ENCODE peak calls at places on chromosomes 11 and 22, in seven cellular contexts. N is stimulated activated CD4-positive, alpha-beta T cell treated with anti-CD3 and anti-CD28 coated beads, Interleukin-2, amount 100 ng/mL, for 48 hours; C is Calu3; Y is fibroblast of gingiva; M is heart right ventricle; Q is fibroblast of lung; D is memory B cell. I is an unnamed sample.

GRCh38 chr11:33664166-33664565 is 36.5 kb downstream of the C11orf91 start:
- DNase-seq in Q (no peak), C (no peak), N (no peak), D (no peak), M (no peak), Y (no peak), I (no peak)

GRCh38 chr11:130122141-130122575 is 37.4 kb upstream of the ST14 start:
- DNase-seq in Q (no peak), Y (no peak), D (no peak), M (no peak), C (no peak), N (peak), I (no peak)

GRCh38 chr11:86416494-86416893 is 41.8 kb downstream of the CCDC81 start:
- DNase-seq in Q (no peak), N (no peak), D (no peak), C (no peak), M (no peak), Y (no peak), I (no peak)

GRCh38 chr11:3747704-3748103 is 49.6 kb downstream of the NUP98 start:
- DNase-seq in C (no peak), D (no peak), N (no peak), Q (peak), M (no peak), Y (peak), I (peak)

GRCh38 chr22:38442967-38443674 is 11.9 kb downstream of the KCNJ4 start:
- DNase-seq in C (no peak), M (peak), D (no peak), N (no peak), Q (no peak), Y (no peak), I (no peak)

GRCh38 chr11:77051511-77051910 is 15.3 kb upstream of the CAPN5 start:
- DNase-seq in C (no peak), M (no peak), Q (no peak), Y (no peak), D (no peak), N (no peak), I (no peak)

GRCh38 chr22:46780453-46780852 is 18.0 kb downstream of the TBC1D22A start:
- DNase-seq in Y (no peak), N (no peak), M (peak), Q (no peak), C (no peak), D (no peak), I (no peak)

GRCh38 chr11:3046641-3047040 is 10.6 kb downstream of the CARS1 start:
- DNase-seq in M (no peak), C (no peak), Q (peak), D (no peak), N (no peak), Y (no peak), I (no peak)

GRCh38 chr11:64008283-64008931 is 22.2 kb downstream of the OTUB1 start:
- DNase-seq in C (no peak), M (no peak), Y (no peak), N (no peak), Q (no peak), D (no peak), I (no peak)

GRCh38 chr11:1034001-1034400 is 2.5 kb downstream of the MUC6 start:
- DNase-seq in D (no peak), Y (no peak), N (no peak), Q (no peak), M (no peak), C (no peak), I (no peak)

GRCh38 chr11:86888978-86889341 is 66.2 kb downstream of the FZD4 start:
- DNase-seq in C (no peak), M (no peak), Y (no peak), N (no peak), Q (no peak), D (no peak), I (no peak)

GRCh38 chr22:24434472-24435322 is 7.3 kb downstream of the ADORA2A start:
- DNase-seq in M (no peak), D (peak), Y (no peak), C (no peak), Q (peak), N (peak), I (peak)

GRCh38 chr11:69926376-69927050 is 107.3 kb upstream of the FGF3 start:
- DNase-seq in N (no peak), Y (no peak), M (peak), C (no peak), D (no peak), Q (no peak), I (no peak)

GRCh38 chr22:46586123-46586519 is 34.1 kb upstream of the GRAMD4 start:
- DNase-seq in M (no peak), C (no peak), D (no peak), N (no peak), Q (no peak), Y (no peak), I (no peak)

GRCh38 chr11:32435511-32435946 is at the start of gene WT1:
- DNase-seq in D (no peak), Y (no peak), N (no peak), Q (no peak), M (peak), C (no peak), I (peak)

GRCh38 chr11:36155770-36156485 is 133.3 kb downstream of the COMMD9 start:
- DNase-seq in Q (no peak), C (no peak), N (no peak), D (no peak), Y (no peak), M (no peak), I (no peak)

GRCh38 chr22:44259366-44260215 is 53.2 kb downstream of the SHISAL1 start:
- DNase-seq in N (no peak), M (no peak), Q (no peak), D (no peak), Y (no peak), C (no peak), I (no peak)

GRCh38 chr11:120911943-120912342 is 112.0 kb upstream of the TBCEL start:
- DNase-seq in N (no peak), M (no peak), D (no peak), Y (no peak), Q (no peak), C (no peak), I (no peak)

GRCh38 chr11:88520391-88520790 is 182.9 kb upstream of the CTSC start:
- DNase-seq in D (no peak), Y (no peak), M (no peak), C (no peak), Q (peak), N (no peak), I (no peak)

I was measured in HL-60.